ENCODE peak calls at places on chromosome 21, in four cellular contexts. T, V, X and P are unnamed samples.

GRCh38 chr21:18499761-18500376 is 96.3 kb upstream of the TMPRSS15 start:
- DNase-seq in T (no peak), V (peak; percentile 4), X (peak; percentile 16), P (no peak)

GRCh38 chr21:40173833-40174232 is 306.6 kb downstream of the PCP4 start:
- DNase-seq in T (no peak), V (no peak), X (no peak), P (no peak)

GRCh38 chr21:43902441-43902840 is 37.4 kb downstream of the AGPAT3 start:
- DNase-seq in T (no peak), V (no peak), X (no peak), P (peak; percentile 38)

GRCh38 chr21:45073301-45074047 is 906 bp upstream of the ADARB1 start:
- DNase-seq in T (no peak), V (peak; percentile 88), X (no peak), P (peak; percentile 71)

GRCh38 chr21:36456714-36457399 is 23.1 kb downstream of the CLDN14 start:
- DNase-seq in T (no peak), V (no peak), X (no peak), P (peak; percentile 22)

GRCh38 chr21:31524140-31524539 is 135.4 kb upstream of the SOD1 start:
- DNase-seq in T (no peak), V (no peak), X (no peak), P (no peak)

GRCh38 chr21:39809936-39810335 is 57.3 kb upstream of the PCP4 start:
- DNase-seq in T (no peak), V (no peak), X (no peak), P (no peak)

GRCh38 chr21:46603228-46603627 is 1.7 kb downstream of the S100B start:
- DNase-seq in T (no peak), V (peak; percentile 58), X (no peak), P (no peak)

GRCh38 chr21:45555557-45556301 is 13.5 kb upstream of the SLC19A1 start:
- DNase-seq in T (no peak), V (peak; percentile 93), X (peak; percentile 81), P (peak; percentile 95)

GRCh38 chr21:43808367-43808766 is 19.0 kb downstream of the RRP1 start:
- DNase-seq in T (no peak), V (no peak), X (no peak), P (no peak)

GRCh38 chr21:37341254-37341960 is 25.2 kb upstream of the DYRK1A start:
- DNase-seq in T (no peak), V (no peak), X (peak; percentile 7), P (no peak)

GRCh38 chr21:31254131-31254530 is 89.9 kb downstream of the TIAM1 start:
- DNase-seq in T (no peak), V (no peak), X (no peak), P (no peak)

GRCh38 chr21:43935711-43936110 is 70.7 kb downstream of the AGPAT3 start:
- DNase-seq in T (no peak), V (no peak), X (no peak), P (no peak)

GRCh38 chr21:37087188-37087587 is 14.1 kb downstream of the TTC3 start:
- DNase-seq in T (no peak), V (peak; percentile 28), X (peak; percentile 63), P (no peak)

GRCh38 chr21:30408782-30409494 is 13.1 kb downstream of the KRTAP13-1 start:
- DNase-seq in T (no peak), V (peak; percentile 8), X (peak; percentile 0), P (no peak)

GRCh38 chr21:36422279-36423098 is 37.3 kb downstream of the CHAF1B start:
- DNase-seq in T (no peak), V (peak; percentile 85), X (peak; percentile 42), P (no peak)

GRCh38 chr21:39938086-39938611 is 70.9 kb downstream of the PCP4 start:
- DNase-seq in T (no peak), V (no peak), X (no peak), P (peak; percentile 70)

GRCh38 chr21:17679002-17679600 is 66.4 kb upstream of the BTG3 start:
- DNase-seq in T (peak; percentile 70), V (peak; percentile 54), X (peak; percentile 57), P (no peak)

GRCh38 chr21:20265704-20266368 is 732.4 kb upstream of the NCAM2 start:
- DNase-seq in T (no peak), V (no peak), X (no peak), P (no peak)
- H3K4me1 ChIP-seq in T (no peaks in the 10 kb centered on the region), V (peaks cover 4% of the 10 kb centered on the region), X (no peaks in the 10 kb centered on the region), P (no peaks in the 10 kb centered on the region)

GRCh38 chr21:35201288-35201687 is 152.2 kb upstream of the RUNX1 start:
- DNase-seq in T (no peak), V (no peak), X (no peak), P (no peak)

GRCh38 chr21:35203093-35204021 is 154.3 kb upstream of the RUNX1 start:
- DNase-seq in T (no peak), V (no peak), X (peak; percentile 93), P (no peak)

GRCh38 chr21:35199733-35200015 is 150.6 kb upstream of the RUNX1 start:
- DNase-seq in T (no peak), V (no peak), X (no peak), P (no peak)

GRCh38 chr21:35202431-35202830 is 153.3 kb upstream of the RUNX1 start:
- DNase-seq in T (no peak), V (no peak), X (no peak), P (no peak)

GRCh38 chr21:35201799-35202198 is 152.7 kb upstream of the RUNX1 start:
- DNase-seq in T (no peak), V (no peak), X (no peak), P (no peak)
- H3K4me1 ChIP-seq in T (peaks cover 16% of the 10 kb centered on the region), V (peaks cover 18% of the 10 kb centered on the region), X (peaks cover 45% of the 10 kb centered on the region), P (peaks cover 40% of the 10 kb centered on the region)

DNA sequence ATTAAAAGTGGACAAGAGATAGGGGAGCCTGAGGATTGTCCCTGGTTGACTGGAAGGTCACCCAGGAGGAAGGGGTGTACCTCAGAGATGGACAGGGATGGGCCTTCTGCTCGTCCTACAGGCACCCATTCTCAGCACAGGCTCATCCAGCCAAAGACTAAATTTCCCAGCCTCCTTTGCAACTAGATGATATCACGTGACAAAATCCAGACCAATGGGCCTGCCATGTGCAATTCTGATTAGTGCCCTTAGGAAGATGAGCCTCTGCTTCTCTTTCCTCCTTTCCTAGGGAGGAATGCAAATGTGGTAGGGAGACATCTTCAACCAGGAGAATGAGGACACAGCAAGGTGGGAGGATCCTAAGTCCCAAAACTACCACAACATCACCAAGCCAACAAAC is 12.7 kb upstream of the ETS2 start:
- DNase-seq in T (no peak), V (no peak), X (no peak), P (no peak)
- H3K4me1 ChIP-seq in T (no peaks in the 10 kb centered on the region), V (peaks cover 10% of the 10 kb centered on the region), X (peaks cover 18% of the 10 kb centered on the region), P (no peaks in the 10 kb centered on the region)

DNA sequence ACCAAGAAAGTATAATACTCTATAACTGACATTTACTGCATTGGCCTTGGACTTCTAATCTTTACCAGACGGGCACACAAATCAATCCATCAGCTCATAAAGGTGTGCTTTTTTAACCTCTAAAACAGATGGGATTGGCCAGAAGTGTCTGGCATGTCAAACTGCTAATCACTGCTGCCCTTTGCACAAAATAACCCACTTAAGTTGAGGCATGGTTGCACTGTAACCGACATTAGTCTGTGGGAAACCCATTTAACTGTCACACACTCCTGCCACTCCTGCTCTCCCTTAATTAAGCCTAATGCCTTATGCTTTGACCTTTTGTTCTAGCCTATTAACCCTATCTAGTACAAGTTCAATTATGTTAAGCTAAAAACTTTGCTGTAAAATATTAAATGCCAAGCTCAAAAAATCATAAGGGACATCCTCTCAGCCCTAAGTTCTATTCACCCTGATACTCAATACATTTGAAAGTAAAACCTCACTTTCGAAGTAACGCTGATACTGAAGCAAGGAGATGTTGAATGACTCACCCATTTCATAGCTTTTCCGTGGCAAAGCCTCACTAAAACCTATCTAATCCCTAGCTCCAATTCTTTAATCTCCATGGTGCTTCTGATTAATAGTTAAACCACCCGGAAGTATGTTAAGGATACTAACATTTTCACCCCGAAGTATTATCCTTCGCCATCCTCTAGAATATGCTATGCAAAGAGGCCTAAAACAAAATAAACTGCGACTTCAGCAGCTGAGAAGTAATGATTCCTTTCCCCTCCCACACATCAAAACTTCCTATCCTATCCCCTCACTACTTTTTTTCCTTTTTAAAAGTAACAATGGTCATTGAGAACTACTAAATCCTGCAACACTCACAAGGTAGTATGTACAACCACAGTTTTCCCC is 12.9 kb downstream of the NRIP1 start:
- DNase-seq in T (no peak), V (peak; percentile 20), X (peak; percentile 58), P (no peak)
- H3K4me1 ChIP-seq in T (peaks cover 34% of the 10 kb centered on the region), V (no peaks in the 10 kb centered on the region), X (peaks cover 6% of the 10 kb centered on the region), P (peaks cover 80% of the 10 kb centered on the region)

GRCh38 chr21:34333150-34333739 is 30.6 kb upstream of the KCNE2 start:
- DNase-seq in T (no peak), V (no peak), X (peak; percentile 87), P (no peak)
- H3K4me1 ChIP-seq in T (no peaks in the 10 kb centered on the region), V (no peaks in the 10 kb centered on the region), X (peaks cover 37% of the 10 kb centered on the region), P (peaks cover 17% of the 10 kb centered on the region)

GRCh38 chr21:42499430-42500106 is 3.5 kb upstream of the RSPH1 start:
- DNase-seq in T (no peak), V (no peak), X (no peak), P (no peak)

GRCh38 chr21:42503711-42504110 is 7.7 kb upstream of the RSPH1 start:
- DNase-seq in T (no peak), V (peak; percentile 55), X (no peak), P (no peak)

GRCh38 chr21:42500225-42500624 is 4.2 kb upstream of the RSPH1 start:
- DNase-seq in T (no peak), V (no peak), X (no peak), P (no peak)

GRCh38 chr21:42498012-42498411 is 2.0 kb upstream of the RSPH1 start:
- DNase-seq in T (no peak), V (no peak), X (no peak), P (no peak)

GRCh38 chr21:42500736-42501135 is 4.7 kb upstream of the RSPH1 start:
- DNase-seq in T (no peak), V (no peak), X (no peak), P (no peak)
- H3K4me1 ChIP-seq in T (peaks cover 9% of the 10 kb centered on the region), V (peaks cover 14% of the 10 kb centered on the region), X (peaks cover 1% of the 10 kb centered on the region), P (peaks cover under 1% of the 10 kb centered on the region)